ENCODE peak calls at places on chromosomes 3 and 15, in five cellular contexts. One of them, this sample, is unnamed.

GRCh38 chr3:1139071-1139470 is 46.2 kb downstream of the CNTN6 start:
- DNase-seq in NCI-H460: no peak
- DNase-seq in activated B cell treated with CpG ODN at 0.5 μM for 24 hours: no peak
- DNase-seq in stimulated activated CD4-positive, alpha-beta T cell treated with anti-CD3 and anti-CD28 coated beads, Interleukin-1b, Interleukin-23, amount 100 ng/mL, for 1 hour: no peak
- DNase-seq in endodermal cell: no peak
- DNase-seq in this sample: no peak

GRCh38 chr3:192819001-192819569 is 91.7 kb upstream of the FGF12 start:
- DNase-seq in activated B cell treated with CpG ODN at 0.5 μM for 24 hours: no peak
- DNase-seq in stimulated activated CD4-positive, alpha-beta T cell treated with anti-CD3 and anti-CD28 coated beads, Interleukin-1b, Interleukin-23, amount 100 ng/mL, for 1 hour: peak; percentile 5
- DNase-seq in endodermal cell: no peak
- DNase-seq in NCI-H460: no peak
- DNase-seq in this sample: no peak

GRCh38 chr15:78353093-78353492 is 12.9 kb downstream of the CRABP1 start:
- DNase-seq in stimulated activated CD4-positive, alpha-beta T cell treated with anti-CD3 and anti-CD28 coated beads, Interleukin-1b, Interleukin-23, amount 100 ng/mL, for 1 hour: no peak
- DNase-seq in NCI-H460: peak; percentile 5
- DNase-seq in endodermal cell: no peak
- DNase-seq in activated B cell treated with CpG ODN at 0.5 μM for 24 hours: no peak
- DNase-seq in this sample: no peak

GRCh38 chr3:184230081-184230602 is 757 bp downstream of the VWA5B2 start:
- DNase-seq in NCI-H460: no peak
- DNase-seq in activated B cell treated with CpG ODN at 0.5 μM for 24 hours: peak; percentile 45
- DNase-seq in endodermal cell: peak; percentile 69
- DNase-seq in stimulated activated CD4-positive, alpha-beta T cell treated with anti-CD3 and anti-CD28 coated beads, Interleukin-1b, Interleukin-23, amount 100 ng/mL, for 1 hour: no peak
- DNase-seq in this sample: no peak

GRCh38 chr15:40313531-40314398 is 6.0 kb upstream of the PLCB2 start:
- DNase-seq in NCI-H460: no peak
- DNase-seq in endodermal cell: no peak
- DNase-seq in activated B cell treated with CpG ODN at 0.5 μM for 24 hours: no peak
- DNase-seq in stimulated activated CD4-positive, alpha-beta T cell treated with anti-CD3 and anti-CD28 coated beads, Interleukin-1b, Interleukin-23, amount 100 ng/mL, for 1 hour: no peak
- DNase-seq in this sample: no peak

GRCh38 chr15:34837246-34838016 is 42.1 kb upstream of the ACTC1 start:
- DNase-seq in endodermal cell: no peak
- DNase-seq in NCI-H460: no peak
- DNase-seq in activated B cell treated with CpG ODN at 0.5 μM for 24 hours: no peak
- DNase-seq in stimulated activated CD4-positive, alpha-beta T cell treated with anti-CD3 and anti-CD28 coated beads, Interleukin-1b, Interleukin-23, amount 100 ng/mL, for 1 hour: no peak
- DNase-seq in this sample: peak; percentile 4

GRCh38 chr3:30154853-30155252 is 451.5 kb upstream of the TGFBR2 start:
- DNase-seq in endodermal cell: no peak
- DNase-seq in NCI-H460: no peak
- DNase-seq in activated B cell treated with CpG ODN at 0.5 μM for 24 hours: no peak
- DNase-seq in stimulated activated CD4-positive, alpha-beta T cell treated with anti-CD3 and anti-CD28 coated beads, Interleukin-1b, Interleukin-23, amount 100 ng/mL, for 1 hour: no peak
- DNase-seq in this sample: no peak

GRCh38 chr3:100003609-100004503 is 110.4 kb downstream of the FILIP1L start:
- DNase-seq in endodermal cell: no peak
- DNase-seq in stimulated activated CD4-positive, alpha-beta T cell treated with anti-CD3 and anti-CD28 coated beads, Interleukin-1b, Interleukin-23, amount 100 ng/mL, for 1 hour: no peak
- DNase-seq in NCI-H460: no peak
- DNase-seq in activated B cell treated with CpG ODN at 0.5 μM for 24 hours: no peak
- DNase-seq in this sample: no peak

GRCh38 chr3:46998121-46998851 is 18.8 kb downstream of the NBEAL2 start:
- DNase-seq in stimulated activated CD4-positive, alpha-beta T cell treated with anti-CD3 and anti-CD28 coated beads, Interleukin-1b, Interleukin-23, amount 100 ng/mL, for 1 hour: peak; percentile 57
- DNase-seq in endodermal cell: peak; percentile 97
- DNase-seq in NCI-H460: peak; percentile 40
- DNase-seq in activated B cell treated with CpG ODN at 0.5 μM for 24 hours: peak; percentile 72
- DNase-seq in this sample: peak; percentile 66

This sample was measured in COLO829.